ENCODE peak calls at places on chromosomes 4 and X, in four cellular contexts. One of them, this sample, is unnamed. For H3K4me1 and H3K27me3, the result is how much of the 10 kb centered on the place peaks cover.

GRCh38 chr4:1218892-1219552 is 29.9 kb downstream of the CTBP1 start:
- DNase-seq in upper lobe of left lung: no peak
- DNase-seq in tibial artery: no peak
- DNase-seq in CD4-positive, alpha-beta memory T cell: no peak
- DNase-seq in this sample: no peak

GRCh38 chrX:66050140-66050569 is 10.3 kb upstream of the VSIG4 start:
- DNase-seq in upper lobe of left lung: no peak
- DNase-seq in tibial artery: no peak
- DNase-seq in CD4-positive, alpha-beta memory T cell: no peak
- DNase-seq in this sample: no peak

GRCh38 chrX:149131780-149132179 is 373.3 kb downstream of the IDS start:
- DNase-seq in upper lobe of left lung: no peak
- DNase-seq in tibial artery: no peak
- DNase-seq in CD4-positive, alpha-beta memory T cell: no peak
- DNase-seq in this sample: no peak

GRCh38 chrX:55057691-55058249 is 17.1 kb upstream of the PAGE2B start:
- DNase-seq in upper lobe of left lung: no peak
- DNase-seq in tibial artery: no peak
- DNase-seq in CD4-positive, alpha-beta memory T cell: peak
- DNase-seq in this sample: no peak

GRCh38 chr4:13384055-13384454 is 100.1 kb downstream of the RAB28 start:
- DNase-seq in upper lobe of left lung: peak
- DNase-seq in tibial artery: no peak
- DNase-seq in CD4-positive, alpha-beta memory T cell: no peak
- DNase-seq in this sample: no peak

GRCh38 chrX:41923925-41924693 is 755 bp upstream of the CASK start:
- DNase-seq in upper lobe of left lung: no peak
- DNase-seq in tibial artery: peak
- DNase-seq in CD4-positive, alpha-beta memory T cell: peak
- DNase-seq in this sample: no peak

GRCh38 chrX:132676561-132677186 is 187.8 kb upstream of the MBNL3 start:
- DNase-seq in upper lobe of left lung: no peak
- DNase-seq in tibial artery: no peak
- DNase-seq in CD4-positive, alpha-beta memory T cell: no peak
- DNase-seq in this sample: no peak

GRCh38 chr4:146243141-146243882 is 29.0 kb downstream of the REELD1 start:
- DNase-seq in upper lobe of left lung: peak
- DNase-seq in tibial artery: no peak
- DNase-seq in CD4-positive, alpha-beta memory T cell: peak
- DNase-seq in this sample: no peak

GRCh38 chr4:163063891-163064290 is 102.8 kb downstream of the NAF1 start:
- DNase-seq in upper lobe of left lung: no peak
- DNase-seq in tibial artery: no peak
- DNase-seq in CD4-positive, alpha-beta memory T cell: no peak
- DNase-seq in this sample: no peak

GRCh38 chr4:84644087-84644486 is 61.2 kb downstream of the CDS1 start:
- DNase-seq in upper lobe of left lung: no peak
- DNase-seq in tibial artery: no peak
- DNase-seq in CD4-positive, alpha-beta memory T cell: no peak
- DNase-seq in this sample: no peak

GRCh38 chr4:9841072-9841471 is 59.6 kb downstream of the DRD5 start:
- DNase-seq in upper lobe of left lung: no peak
- DNase-seq in tibial artery: no peak
- DNase-seq in CD4-positive, alpha-beta memory T cell: no peak
- DNase-seq in this sample: no peak

GRCh38 chr4:137861682-137862081 is 329.4 kb upstream of the PCDH18 start:
- DNase-seq in upper lobe of left lung: no peak
- DNase-seq in tibial artery: no peak
- DNase-seq in CD4-positive, alpha-beta memory T cell: no peak
- DNase-seq in this sample: no peak

GRCh38 chr4:157977086-157977485 is 195.7 kb downstream of the GASK1B start:
- DNase-seq in upper lobe of left lung: no peak
- DNase-seq in tibial artery: no peak
- DNase-seq in CD4-positive, alpha-beta memory T cell: no peak
- DNase-seq in this sample: no peak
- H3K27ac ChIP-seq in upper lobe of left lung: no peak
- H3K27ac ChIP-seq in tibial artery: no peak
- H3K27ac ChIP-seq in CD4-positive, alpha-beta memory T cell: no peak
- H3K27ac ChIP-seq in this sample: no peak

GRCh38 chr4:2256156-2256731 is 5.7 kb downstream of the MXD4 start:
- DNase-seq in upper lobe of left lung: peak
- DNase-seq in tibial artery: peak
- DNase-seq in CD4-positive, alpha-beta memory T cell: no peak
- DNase-seq in this sample: no peak
- H3K4me1 ChIP-seq in upper lobe of left lung: half or more
- H3K4me1 ChIP-seq in tibial artery: half or more
- H3K4me1 ChIP-seq in CD4-positive, alpha-beta memory T cell: under half
- H3K4me1 ChIP-seq in this sample: under half

GRCh38 chrX:120308558-120308957 is 2.7 kb downstream of the TMEM255A start:
- DNase-seq in upper lobe of left lung: no peak
- DNase-seq in tibial artery: no peak
- DNase-seq in CD4-positive, alpha-beta memory T cell: no peak
- DNase-seq in this sample: no peak

GRCh38 chrX:120302434-120302833 is 8.8 kb downstream of the TMEM255A start:
- DNase-seq in upper lobe of left lung: no peak
- DNase-seq in tibial artery: no peak
- DNase-seq in CD4-positive, alpha-beta memory T cell: peak
- DNase-seq in this sample: no peak

GRCh38 chrX:120304241-120304640 is 7.0 kb downstream of the TMEM255A start:
- DNase-seq in upper lobe of left lung: no peak
- DNase-seq in tibial artery: no peak
- DNase-seq in CD4-positive, alpha-beta memory T cell: no peak
- DNase-seq in this sample: no peak

GRCh38 chrX:120306640-120307039 is 4.6 kb downstream of the TMEM255A start:
- DNase-seq in upper lobe of left lung: no peak
- DNase-seq in tibial artery: no peak
- DNase-seq in CD4-positive, alpha-beta memory T cell: no peak
- DNase-seq in this sample: no peak

GRCh38 chrX:120305531-120306145 is 5.6 kb downstream of the TMEM255A start:
- DNase-seq in upper lobe of left lung: no peak
- DNase-seq in tibial artery: no peak
- DNase-seq in CD4-positive, alpha-beta memory T cell: no peak
- DNase-seq in this sample: no peak
- H3K27me3 ChIP-seq in upper lobe of left lung: under half
- H3K27me3 ChIP-seq in tibial artery: under half
- H3K27me3 ChIP-seq in CD4-positive, alpha-beta memory T cell: under half
- H3K27me3 ChIP-seq in this sample: under half

GRCh38 chrX:13669246-13669689 is 16.3 kb downstream of the TCEANC start:
- DNase-seq in upper lobe of left lung: no peak
- DNase-seq in tibial artery: peak
- DNase-seq in CD4-positive, alpha-beta memory T cell: peak
- DNase-seq in this sample: no peak
- H3K27ac ChIP-seq in upper lobe of left lung: peak
- H3K27ac ChIP-seq in tibial artery: no peak
- H3K27ac ChIP-seq in CD4-positive, alpha-beta memory T cell: peak
- H3K27ac ChIP-seq in this sample: no peak

This sample was measured in iPS DF 6.9.